ENCODE peak calls at places on chromosomes 16 and 17, in four cellular contexts. One of them, this sample, is unnamed. For H3K4me1, the result is how much of the 10 kb centered on the place peaks cover.

GRCh38 chr17:60248618-60249516 is 99.1 kb downstream of the CA4 start:
- DNase-seq in gastrocnemius medialis: no peak
- DNase-seq in lung: no peak
- DNase-seq in cardiac muscle cell: no peak
- DNase-seq in this sample: no peak

GRCh38 chr16:50282955-50283631 is 16.7 kb downstream of the ADCY7 start:
- DNase-seq in gastrocnemius medialis: peak
- DNase-seq in cardiac muscle cell: no peak
- DNase-seq in lung: no peak
- DNase-seq in this sample: no peak

GRCh38 chr17:65022751-65023421 is 33.7 kb downstream of the GNA13 start:
- DNase-seq in gastrocnemius medialis: no peak
- DNase-seq in cardiac muscle cell: peak
- DNase-seq in lung: no peak
- DNase-seq in this sample: no peak

GRCh38 chr17:36591434-36592315 is at the start of gene DHRS11:
- DNase-seq in cardiac muscle cell: peak
- DNase-seq in gastrocnemius medialis: peak
- DNase-seq in lung: peak
- DNase-seq in this sample: peak

GRCh38 chr17:62178579-62178978 is 113.5 kb upstream of the MED13 start:
- DNase-seq in lung: no peak
- DNase-seq in gastrocnemius medialis: no peak
- DNase-seq in cardiac muscle cell: peak
- DNase-seq in this sample: no peak

GRCh38 chr17:79047291-79047920 is 23.4 kb downstream of the C1QTNF1 start:
- DNase-seq in cardiac muscle cell: no peak
- DNase-seq in lung: no peak
- DNase-seq in gastrocnemius medialis: no peak
- DNase-seq in this sample: no peak

GRCh38 chr17:79991140-79991923 is 44.3 kb downstream of the TBC1D16 start:
- DNase-seq in lung: peak
- DNase-seq in cardiac muscle cell: peak
- DNase-seq in gastrocnemius medialis: peak
- DNase-seq in this sample: peak

GRCh38 chr17:62666801-62667591 is 39.5 kb downstream of the MRC2 start:
- DNase-seq in gastrocnemius medialis: no peak
- DNase-seq in cardiac muscle cell: no peak
- DNase-seq in lung: no peak
- DNase-seq in this sample: no peak

GRCh38 chr17:73423806-73424205 is 112.0 kb upstream of the CDC42EP4 start:
- DNase-seq in cardiac muscle cell: no peak
- DNase-seq in gastrocnemius medialis: no peak
- DNase-seq in lung: no peak
- DNase-seq in this sample: no peak

GRCh38 chr17:69802045-69802740 is 272.8 kb upstream of the KCNJ16 start:
- DNase-seq in gastrocnemius medialis: no peak
- DNase-seq in cardiac muscle cell: no peak
- DNase-seq in lung: no peak
- DNase-seq in this sample: peak

GRCh38 chr17:34822007-34822737 is 139.1 kb downstream of the CCT6B start:
- DNase-seq in lung: no peak
- DNase-seq in cardiac muscle cell: no peak
- DNase-seq in gastrocnemius medialis: no peak
- DNase-seq in this sample: no peak

GRCh38 chr17:69455040-69455439 is 40.5 kb downstream of the MAP2K6 start:
- DNase-seq in gastrocnemius medialis: no peak
- DNase-seq in cardiac muscle cell: no peak
- DNase-seq in lung: no peak
- DNase-seq in this sample: no peak

DNA sequence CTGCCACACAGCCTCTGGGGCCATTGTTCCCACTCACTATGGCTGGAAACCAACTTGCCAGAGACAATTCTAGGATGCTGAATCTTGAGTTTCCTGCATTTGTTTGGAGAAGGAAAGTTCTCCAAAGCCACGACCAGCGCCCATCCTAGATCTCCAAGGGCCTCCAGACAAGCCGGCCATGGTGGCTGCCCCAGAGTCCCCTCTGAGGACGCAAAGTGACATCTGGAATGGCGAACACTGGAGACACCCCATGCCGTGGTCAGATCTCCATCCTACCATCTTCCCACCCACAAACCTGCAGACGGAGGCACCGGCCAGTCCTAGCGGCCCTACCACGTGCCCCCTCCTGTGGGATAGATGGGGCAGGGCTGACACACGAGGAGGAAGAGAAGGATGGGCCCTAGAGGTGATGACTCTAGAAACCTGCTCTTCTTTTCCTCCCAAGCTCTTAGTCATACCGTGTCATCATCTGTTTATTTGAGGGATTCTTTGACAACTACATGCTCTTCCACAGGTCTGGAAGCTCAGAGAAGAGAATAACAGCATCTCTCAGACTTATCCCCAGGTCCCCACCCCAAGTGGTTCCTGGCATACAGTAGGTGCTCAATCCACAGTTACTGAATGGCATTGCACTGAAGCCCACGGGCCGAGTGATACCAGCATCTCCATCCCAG is 71.3 kb downstream of the MYH11 start:
- DNase-seq in cardiac muscle cell: no peak
- DNase-seq in lung: no peak
- DNase-seq in gastrocnemius medialis: no peak
- DNase-seq in this sample: no peak
- H3K27ac ChIP-seq in cardiac muscle cell: no peak
- H3K27ac ChIP-seq in lung: no peak
- H3K27ac ChIP-seq in gastrocnemius medialis: no peak
- H3K27ac ChIP-seq in this sample: no peak

DNA sequence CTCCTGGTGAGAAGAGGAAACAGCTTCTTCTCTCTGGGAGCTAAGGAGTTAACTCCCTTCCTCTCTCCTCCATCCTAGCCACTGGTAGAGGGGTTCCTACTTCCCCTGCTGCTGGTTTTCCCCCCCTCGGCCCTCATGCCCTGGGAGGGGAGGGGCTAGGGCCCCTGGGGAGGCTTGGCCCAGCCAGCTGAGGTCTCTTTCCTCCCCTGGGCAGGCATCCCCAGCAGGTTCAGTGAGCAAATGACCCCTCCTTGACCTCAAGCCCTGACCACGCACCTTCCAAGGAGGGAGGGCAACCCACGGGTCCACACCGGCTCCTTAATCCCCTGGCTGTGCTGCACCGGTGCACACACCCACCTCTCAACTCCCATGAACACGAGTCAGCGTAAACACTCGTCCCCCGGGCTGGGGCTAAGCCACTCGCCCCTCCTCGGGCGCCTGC is 33.9 kb downstream of the SRCIN1 start:
- DNase-seq in lung: no peak
- DNase-seq in gastrocnemius medialis: no peak
- DNase-seq in cardiac muscle cell: no peak
- DNase-seq in this sample: no peak
- H3K4me3 ChIP-seq in lung: no peak
- H3K4me3 ChIP-seq in gastrocnemius medialis: no peak
- H3K4me3 ChIP-seq in cardiac muscle cell: peak
- H3K4me3 ChIP-seq in this sample: no peak

GRCh38 chr16:11353158-11353557 is 7.9 kb downstream of the RMI2 start:
- DNase-seq in gastrocnemius medialis: no peak
- DNase-seq in cardiac muscle cell: no peak
- DNase-seq in lung: no peak
- DNase-seq in this sample: no peak
- H3K4me1 ChIP-seq in gastrocnemius medialis: under half
- H3K4me1 ChIP-seq in cardiac muscle cell: under half
- H3K4me1 ChIP-seq in lung: under half
- H3K4me1 ChIP-seq in this sample: half or more

GRCh38 chr16:57283956-57284205 is 591 bp downstream of the PLLP start:
- DNase-seq in cardiac muscle cell: no peak
- DNase-seq in gastrocnemius medialis: no peak
- DNase-seq in lung: no peak
- DNase-seq in this sample: no peak
- H3K27ac ChIP-seq in cardiac muscle cell: no peak
- H3K27ac ChIP-seq in gastrocnemius medialis: no peak
- H3K27ac ChIP-seq in lung: no peak
- H3K27ac ChIP-seq in this sample: no peak

DNA sequence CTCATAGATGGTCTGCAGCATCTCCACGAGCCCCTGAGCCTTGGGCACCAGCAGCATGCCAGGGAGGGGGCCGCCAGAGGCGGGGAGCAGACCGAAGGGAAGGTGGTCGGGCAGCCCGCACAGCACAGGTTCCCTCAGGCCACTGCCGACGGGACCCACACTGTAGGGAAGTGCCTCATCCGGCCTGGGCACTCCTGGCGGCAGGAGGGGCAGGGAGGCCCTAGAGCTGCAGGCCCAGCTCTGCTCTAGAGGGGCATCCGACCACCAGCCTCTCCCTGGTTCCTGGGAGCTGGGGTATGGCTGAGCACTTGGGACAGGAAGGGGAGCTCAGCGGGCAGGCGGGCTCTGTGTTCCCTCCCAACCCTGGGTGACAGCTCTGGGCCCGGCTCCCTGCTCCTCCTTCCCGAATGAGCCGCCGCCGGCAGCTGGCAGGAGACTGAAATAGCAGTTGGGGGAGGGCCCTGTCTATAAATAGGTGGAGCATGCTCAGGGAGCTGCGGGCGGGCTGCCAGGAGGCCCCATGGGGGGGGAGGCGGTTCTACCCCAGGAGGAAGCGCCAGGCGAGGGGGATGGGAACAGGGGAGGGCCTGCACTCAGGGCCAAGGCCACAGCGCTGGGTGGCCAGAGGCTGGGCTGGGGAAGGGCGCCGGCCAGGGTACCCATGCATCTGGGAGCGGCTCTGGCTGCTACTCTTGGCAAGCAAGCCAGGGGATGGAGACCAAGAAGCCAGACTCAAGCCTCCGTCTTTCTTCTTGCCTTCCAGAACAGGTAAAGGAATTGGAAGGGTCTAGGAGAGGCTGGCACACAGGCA is 12.4 kb downstream of the HDAC5 start:
- DNase-seq in gastrocnemius medialis: peak
- DNase-seq in cardiac muscle cell: peak
- DNase-seq in lung: peak
- DNase-seq in this sample: peak
- H3K4me3 ChIP-seq in gastrocnemius medialis: peak
- H3K4me3 ChIP-seq in cardiac muscle cell: peak
- H3K4me3 ChIP-seq in lung: peak
- H3K4me3 ChIP-seq in this sample: peak